ENCODE peak calls at places on chromosome 2, in nine cellular contexts. U is HepG2, W is A549, K is right lobe of liver, A is gastrocnemius medialis, J is upper lobe of left lung, F is heart left ventricle, Q is body of pancreas, R is GM12878. B is an unnamed sample.
A peak's percentile ranks its signal among the peaks of the same experiment; 100 is the strongest.

GRCh38 chr2:63488118-63488713 is 100.1 kb downstream of the WDPCP start:
- ATAC-seq in U (peak; percentile 59), W (no peak), K (peak; percentile 49), A (no peak), J (no peak), F (no peak), Q (no peak), R (peak; percentile 66), B (no peak)

GRCh38 chr2:53818854-53819435 is 32.1 kb downstream of the ERLEC1 start:
- ATAC-seq in U (peak; percentile 15), W (no peak), K (peak; percentile 82), A (no peak), J (no peak), F (no peak), Q (no peak), R (no peak), B (no peak)

GRCh38 chr2:112722816-112723555 is 2.2 kb downstream of the NT5DC4 start:
- ATAC-seq in U (no peak), W (no peak), K (no peak), A (no peak), J (no peak), F (no peak), Q (no peak), R (no peak), B (no peak)

GRCh38 chr2:178804791-178805190 is 2.4 kb downstream of the TTN start:
- ATAC-seq in U (peak; percentile 91), W (peak; percentile 59), K (peak; percentile 40), A (peak; percentile 28), J (no peak), F (no peak), Q (no peak), R (peak; percentile 80), B (no peak)

GRCh38 chr2:144198116-144198515 is 321.8 kb downstream of the ZEB2 start:
- ATAC-seq in U (peak; percentile 47), W (no peak), K (peak; percentile 49), A (no peak), J (peak; percentile 53), F (no peak), Q (peak; percentile 89), R (no peak), B (no peak)

GRCh38 chr2:189300917-189301316 is 121.4 kb upstream of the COL5A2 start:
- ATAC-seq in U (no peak), W (no peak), K (no peak), A (no peak), J (no peak), F (no peak), Q (no peak), R (no peak), B (no peak)

GRCh38 chr2:191441761-191442160 is 196.6 kb downstream of the MYO1B start:
- ATAC-seq in U (peak; percentile 50), W (no peak), K (no peak), A (peak; percentile 33), J (peak; percentile 71), F (no peak), Q (peak; percentile 91), R (no peak), B (peak; percentile 73)

GRCh38 chr2:150042844-150043503 is 444.5 kb downstream of the RND3 start:
- ATAC-seq in U (no peak), W (no peak), K (no peak), A (no peak), J (peak; percentile 38), F (no peak), Q (no peak), R (no peak), B (no peak)

GRCh38 chr2:198100323-198100722 is 295.9 kb downstream of the PLCL1 start:
- ATAC-seq in U (no peak), W (no peak), K (peak; percentile 17), A (no peak), J (peak; percentile 77), F (no peak), Q (no peak), R (no peak), B (no peak)

GRCh38 chr2:190343500-190344274 is at the start of gene INPP1:
- ATAC-seq in U (peak; percentile 88), W (peak; percentile 84), K (peak; percentile 78), A (peak; percentile 66), J (peak; percentile 97), F (peak; percentile 77), Q (peak; percentile 79), R (peak; percentile 83), B (peak; percentile 92)
- TF ChIP-seq POLR2A in U (no peak), W (peak; percentile 24), K (peak; percentile 85), A (peak; percentile 65), J (no peak), F (peak; percentile 75), Q (peak; percentile 40), R (peak; percentile 53), B (peak; percentile 60)

DNA sequence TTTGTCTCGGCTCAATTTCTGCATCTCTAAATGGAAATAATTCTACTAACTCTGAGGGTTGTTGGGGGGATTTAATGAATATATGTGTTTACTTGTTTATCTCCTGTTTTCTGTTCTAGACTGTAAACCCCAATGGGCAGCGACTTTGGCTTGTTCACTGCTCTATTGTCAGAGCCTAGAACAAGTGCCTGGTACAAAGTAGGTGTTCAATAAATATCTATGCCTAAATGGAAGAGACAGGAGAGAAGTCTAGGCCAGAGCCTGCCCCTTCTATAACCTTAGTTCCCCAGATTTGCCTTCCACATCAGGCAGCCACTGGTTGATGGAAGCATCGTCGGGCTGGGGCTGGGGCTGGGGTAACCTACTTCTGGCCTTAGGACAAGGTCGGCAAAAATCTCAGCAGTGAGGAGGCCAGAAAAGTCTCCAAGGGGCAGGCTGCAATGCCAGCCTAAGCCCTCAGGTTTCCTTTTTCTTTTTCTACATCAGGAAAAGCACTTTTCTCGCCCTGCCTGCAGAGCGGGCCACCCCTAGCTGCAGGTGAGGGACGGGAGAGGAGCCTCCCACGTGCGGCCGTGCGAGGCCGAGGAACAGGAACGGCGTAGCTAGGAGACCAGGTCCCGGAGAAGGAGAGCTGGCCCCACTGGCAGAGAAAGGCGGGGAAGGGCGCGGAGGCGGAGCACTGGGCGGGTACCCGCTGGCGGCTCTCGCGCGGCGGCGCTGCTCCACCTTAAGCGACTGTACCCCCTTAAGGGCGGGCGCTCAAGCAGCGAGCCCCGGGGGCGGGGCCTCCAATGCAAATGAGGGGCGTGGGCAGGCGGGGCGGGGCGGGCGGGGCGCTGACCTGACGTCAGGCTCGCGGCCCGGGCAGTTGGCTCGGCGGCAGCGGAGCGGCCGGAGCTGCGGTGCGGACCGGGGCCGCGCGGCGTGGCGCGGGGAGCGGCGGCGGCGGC is at the start of gene CNNM4:
- ATAC-seq in U (peak; percentile 75), W (peak; percentile 93), K (peak; percentile 95), A (peak; percentile 87), J (peak; percentile 96), F (peak; percentile 92), Q (peak; percentile 92), R (peak; percentile 86), B (peak; percentile 96)
- TF ChIP-seq POLR2A in U (no peak), W (peak; percentile 92), K (no peak), A (peak; percentile 90), J (no peak), F (no peak), Q (no peak), R (peak; percentile 84), B (no peak)

DNA sequence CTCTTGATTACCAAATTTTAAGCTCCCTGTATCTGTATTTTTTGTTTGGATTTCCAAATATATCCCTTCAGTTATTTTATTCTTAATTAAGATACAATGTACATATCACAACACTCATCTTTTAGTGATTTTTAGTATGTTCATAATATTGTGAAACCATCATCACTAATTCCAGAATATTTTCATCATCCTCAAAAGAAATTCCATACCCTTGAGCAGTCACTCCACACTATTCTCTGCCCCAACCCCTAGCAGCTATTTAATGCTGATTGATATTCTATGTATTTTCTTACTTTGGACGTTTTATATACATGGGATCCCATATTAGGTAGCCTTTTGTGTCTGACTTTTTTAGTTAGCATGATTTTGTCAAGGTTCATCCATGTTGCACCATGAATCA is 127.4 kb upstream of the SLC8A1 start:
- ATAC-seq in U (no peak), W (no peak), K (no peak), A (no peak), J (no peak), F (no peak), Q (no peak), R (no peak), B (no peak)
- TF ChIP-seq POLR2A in U (no peak), W (no peak), K (no peak), A (no peak), J (no peak), F (no peak), Q (no peak), R (no peak), B (no peak)

DNA sequence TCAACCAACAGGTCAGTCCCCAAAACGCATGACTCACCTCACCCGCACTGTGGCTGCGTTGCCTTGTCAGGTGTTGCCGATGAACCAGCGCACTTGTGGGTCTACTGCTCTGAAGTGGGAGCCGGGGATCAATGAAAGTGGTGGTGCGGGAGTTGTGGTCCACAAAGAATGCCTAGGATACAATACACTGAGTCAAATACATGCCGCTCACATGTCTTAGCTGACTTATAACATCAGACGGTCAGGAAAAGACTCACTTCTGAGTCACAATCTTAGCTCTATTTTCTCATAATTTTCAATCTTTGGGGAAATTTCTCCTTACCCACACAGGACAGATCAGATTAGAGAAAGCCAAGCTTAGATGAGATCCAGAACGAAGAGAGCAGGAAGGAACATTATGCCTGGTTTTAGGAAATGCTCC is 107.1 kb upstream of the STK17B start:
- ATAC-seq in U (no peak), W (no peak), K (no peak), A (no peak), J (no peak), F (no peak), Q (no peak), R (no peak), B (no peak)
- TF ChIP-seq POLR2A in U (no peak), W (no peak), K (no peak), A (no peak), J (no peak), F (no peak), Q (no peak), R (no peak), B (no peak)

GRCh38 chr2:128413718-128414341 is 95.2 kb upstream of the HS6ST1 start:
- ATAC-seq in U (peak; percentile 37), W (no peak), K (no peak), A (no peak), J (no peak), F (no peak), Q (peak; percentile 5), R (no peak), B (no peak)
- TF ChIP-seq POLR2A in U (no peak), W (no peak), K (no peak), A (no peak), J (no peak), F (no peak), Q (no peak), R (no peak), B (no peak)

DNA sequence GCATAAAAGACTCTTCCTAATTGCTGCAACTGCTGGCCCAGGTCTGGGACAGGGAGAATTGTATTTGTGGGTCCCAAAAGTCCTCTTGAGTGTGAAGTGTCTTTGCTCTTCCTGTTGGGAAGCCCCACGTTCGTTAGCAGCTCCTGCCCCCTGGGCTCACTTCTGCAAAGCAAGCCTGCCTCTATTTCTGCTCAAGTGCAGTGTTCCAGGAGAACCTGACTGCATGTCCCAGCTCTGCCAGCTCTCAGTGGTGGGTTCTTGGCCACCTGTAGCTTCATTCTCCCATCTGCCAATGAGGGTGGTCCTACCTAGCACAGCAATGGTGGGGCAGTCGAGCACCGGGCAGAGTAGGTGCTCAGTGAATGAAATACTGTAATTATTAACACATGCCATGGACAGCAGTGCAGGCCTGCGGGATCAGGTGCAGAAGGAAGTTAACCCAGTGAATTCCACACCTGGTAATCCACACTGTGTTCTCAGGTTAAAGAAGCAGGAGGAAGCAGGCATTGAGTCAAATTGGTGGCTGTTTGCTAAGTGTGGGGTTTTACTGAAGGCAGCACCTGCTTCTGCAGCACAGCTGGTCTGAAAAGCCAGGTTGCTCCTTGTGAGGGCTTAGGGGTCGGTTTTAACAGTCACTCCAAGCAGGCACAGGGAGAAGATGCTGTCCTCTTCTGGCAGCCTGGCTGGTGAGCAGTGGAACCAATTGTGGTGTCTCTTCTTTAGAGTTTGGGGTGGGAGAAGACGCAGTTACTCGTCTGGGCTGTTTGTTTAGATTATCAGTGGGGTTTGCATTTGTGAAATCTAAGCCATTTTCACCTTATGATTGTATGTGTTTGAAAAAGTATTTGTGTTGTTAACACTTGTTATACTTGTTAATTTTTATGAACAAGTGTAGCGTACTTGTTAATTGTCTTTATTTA is 54.3 kb downstream of the DGKD start:
- ATAC-seq in U (peak; percentile 27), W (peak; percentile 7), K (no peak), A (no peak), J (no peak), F (no peak), Q (no peak), R (no peak), B (no peak)
- TF ChIP-seq POLR2A in U (no peak), W (no peak), K (no peak), A (no peak), J (no peak), F (no peak), Q (no peak), R (no peak), B (no peak)

B was measured in gastroesophageal sphincter.